ENCODE peak calls at places on chromosomes 7 and 10, in nine cellular contexts. One of them, this sample, is unnamed.

GRCh38 chr7:143205560-143206293 is 16.1 kb upstream of the TAS2R40 start:
- DNase-seq in activated CD8-positive, alpha-beta T cell treated with anti-CD3 and anti-CD28 coated beads for 36 hours: peak
- DNase-seq in stimulated activated CD4-positive, alpha-beta T cell treated with anti-CD3 and anti-CD28 coated beads, Interleukin-12 subunit alpha, Interleukin-12 subunit beta, amount 100 ng/mL, for 4 hours: no peak
- DNase-seq in AG04449: no peak
- DNase-seq in NCI-H1092: no peak
- DNase-seq in GM23248: no peak
- DNase-seq in COR-L47: no peak
- DNase-seq in D341Med: no peak
- DNase-seq in activated naive CD4-positive, alpha-beta T cell treated with anti-CD3 and anti-CD28 coated beads for 36 hours: peak
- DNase-seq in this sample: peak

GRCh38 chr7:42868456-42868855 is 43.4 kb downstream of the C7orf25 start:
- DNase-seq in activated naive CD4-positive, alpha-beta T cell treated with anti-CD3 and anti-CD28 coated beads for 36 hours: no peak
- DNase-seq in stimulated activated CD4-positive, alpha-beta T cell treated with anti-CD3 and anti-CD28 coated beads, Interleukin-12 subunit alpha, Interleukin-12 subunit beta, amount 100 ng/mL, for 4 hours: no peak
- DNase-seq in AG04449: no peak
- DNase-seq in NCI-H1092: no peak
- DNase-seq in activated CD8-positive, alpha-beta T cell treated with anti-CD3 and anti-CD28 coated beads for 36 hours: no peak
- DNase-seq in GM23248: no peak
- DNase-seq in COR-L47: no peak
- DNase-seq in D341Med: no peak
- DNase-seq in this sample: no peak

GRCh38 chr10:126946746-126947145 is 41.5 kb downstream of the DOCK1 start:
- DNase-seq in GM23248: no peak
- DNase-seq in D341Med: no peak
- DNase-seq in activated CD8-positive, alpha-beta T cell treated with anti-CD3 and anti-CD28 coated beads for 36 hours: no peak
- DNase-seq in activated naive CD4-positive, alpha-beta T cell treated with anti-CD3 and anti-CD28 coated beads for 36 hours: no peak
- DNase-seq in stimulated activated CD4-positive, alpha-beta T cell treated with anti-CD3 and anti-CD28 coated beads, Interleukin-12 subunit alpha, Interleukin-12 subunit beta, amount 100 ng/mL, for 4 hours: no peak
- DNase-seq in NCI-H1092: no peak
- DNase-seq in AG04449: no peak
- DNase-seq in COR-L47: no peak
- DNase-seq in this sample: no peak

GRCh38 chr10:131141645-131142445 is 169.7 kb downstream of the TCERG1L start:
- DNase-seq in AG04449: no peak
- DNase-seq in NCI-H1092: peak
- DNase-seq in activated CD8-positive, alpha-beta T cell treated with anti-CD3 and anti-CD28 coated beads for 36 hours: no peak
- DNase-seq in COR-L47: peak
- DNase-seq in D341Med: no peak
- DNase-seq in stimulated activated CD4-positive, alpha-beta T cell treated with anti-CD3 and anti-CD28 coated beads, Interleukin-12 subunit alpha, Interleukin-12 subunit beta, amount 100 ng/mL, for 4 hours: no peak
- DNase-seq in activated naive CD4-positive, alpha-beta T cell treated with anti-CD3 and anti-CD28 coated beads for 36 hours: no peak
- DNase-seq in GM23248: no peak
- DNase-seq in this sample: no peak

GRCh38 chr7:73717025-73717807 is 2.3 kb downstream of the STX1A start:
- DNase-seq in GM23248: peak
- DNase-seq in activated CD8-positive, alpha-beta T cell treated with anti-CD3 and anti-CD28 coated beads for 36 hours: peak
- DNase-seq in AG04449: no peak
- DNase-seq in NCI-H1092: no peak
- DNase-seq in D341Med: no peak
- DNase-seq in activated naive CD4-positive, alpha-beta T cell treated with anti-CD3 and anti-CD28 coated beads for 36 hours: no peak
- DNase-seq in COR-L47: no peak
- DNase-seq in stimulated activated CD4-positive, alpha-beta T cell treated with anti-CD3 and anti-CD28 coated beads, Interleukin-12 subunit alpha, Interleukin-12 subunit beta, amount 100 ng/mL, for 4 hours: no peak
- DNase-seq in this sample: peak

GRCh38 chr10:114607358-114607998 is 50.6 kb downstream of the ABLIM1 start:
- DNase-seq in NCI-H1092: no peak
- DNase-seq in GM23248: peak
- DNase-seq in AG04449: no peak
- DNase-seq in stimulated activated CD4-positive, alpha-beta T cell treated with anti-CD3 and anti-CD28 coated beads, Interleukin-12 subunit alpha, Interleukin-12 subunit beta, amount 100 ng/mL, for 4 hours: no peak
- DNase-seq in D341Med: no peak
- DNase-seq in activated CD8-positive, alpha-beta T cell treated with anti-CD3 and anti-CD28 coated beads for 36 hours: no peak
- DNase-seq in COR-L47: no peak
- DNase-seq in activated naive CD4-positive, alpha-beta T cell treated with anti-CD3 and anti-CD28 coated beads for 36 hours: no peak
- DNase-seq in this sample: no peak

GRCh38 chr7:81233208-81233940 is 314.5 kb upstream of the SEMA3C start:
- DNase-seq in activated naive CD4-positive, alpha-beta T cell treated with anti-CD3 and anti-CD28 coated beads for 36 hours: no peak
- DNase-seq in COR-L47: no peak
- DNase-seq in NCI-H1092: no peak
- DNase-seq in stimulated activated CD4-positive, alpha-beta T cell treated with anti-CD3 and anti-CD28 coated beads, Interleukin-12 subunit alpha, Interleukin-12 subunit beta, amount 100 ng/mL, for 4 hours: no peak
- DNase-seq in GM23248: peak
- DNase-seq in D341Med: no peak
- DNase-seq in activated CD8-positive, alpha-beta T cell treated with anti-CD3 and anti-CD28 coated beads for 36 hours: no peak
- DNase-seq in AG04449: no peak
- DNase-seq in this sample: no peak

GRCh38 chr10:125264091-125264490 is 103.7 kb upstream of the CTBP2 start:
- DNase-seq in AG04449: no peak
- DNase-seq in stimulated activated CD4-positive, alpha-beta T cell treated with anti-CD3 and anti-CD28 coated beads, Interleukin-12 subunit alpha, Interleukin-12 subunit beta, amount 100 ng/mL, for 4 hours: no peak
- DNase-seq in activated CD8-positive, alpha-beta T cell treated with anti-CD3 and anti-CD28 coated beads for 36 hours: no peak
- DNase-seq in GM23248: peak
- DNase-seq in NCI-H1092: no peak
- DNase-seq in activated naive CD4-positive, alpha-beta T cell treated with anti-CD3 and anti-CD28 coated beads for 36 hours: no peak
- DNase-seq in COR-L47: no peak
- DNase-seq in D341Med: no peak
- DNase-seq in this sample: no peak

GRCh38 chr7:130907439-130907838 is 173.4 kb upstream of the KLF14 start:
- DNase-seq in activated CD8-positive, alpha-beta T cell treated with anti-CD3 and anti-CD28 coated beads for 36 hours: no peak
- DNase-seq in D341Med: no peak
- DNase-seq in GM23248: no peak
- DNase-seq in stimulated activated CD4-positive, alpha-beta T cell treated with anti-CD3 and anti-CD28 coated beads, Interleukin-12 subunit alpha, Interleukin-12 subunit beta, amount 100 ng/mL, for 4 hours: no peak
- DNase-seq in NCI-H1092: no peak
- DNase-seq in AG04449: no peak
- DNase-seq in COR-L47: no peak
- DNase-seq in activated naive CD4-positive, alpha-beta T cell treated with anti-CD3 and anti-CD28 coated beads for 36 hours: no peak
- DNase-seq in this sample: no peak

GRCh38 chr7:30645661-30646060 is 36.6 kb downstream of the CRHR2 start:
- DNase-seq in activated naive CD4-positive, alpha-beta T cell treated with anti-CD3 and anti-CD28 coated beads for 36 hours: no peak
- DNase-seq in stimulated activated CD4-positive, alpha-beta T cell treated with anti-CD3 and anti-CD28 coated beads, Interleukin-12 subunit alpha, Interleukin-12 subunit beta, amount 100 ng/mL, for 4 hours: no peak
- DNase-seq in COR-L47: no peak
- DNase-seq in AG04449: no peak
- DNase-seq in D341Med: no peak
- DNase-seq in GM23248: no peak
- DNase-seq in activated CD8-positive, alpha-beta T cell treated with anti-CD3 and anti-CD28 coated beads for 36 hours: no peak
- DNase-seq in NCI-H1092: no peak
- DNase-seq in this sample: no peak

GRCh38 chr7:16712916-16713315 is 40.6 kb upstream of the TSPAN13 start:
- DNase-seq in GM23248: peak
- DNase-seq in AG04449: no peak
- DNase-seq in activated naive CD4-positive, alpha-beta T cell treated with anti-CD3 and anti-CD28 coated beads for 36 hours: no peak
- DNase-seq in stimulated activated CD4-positive, alpha-beta T cell treated with anti-CD3 and anti-CD28 coated beads, Interleukin-12 subunit alpha, Interleukin-12 subunit beta, amount 100 ng/mL, for 4 hours: no peak
- DNase-seq in D341Med: no peak
- DNase-seq in COR-L47: no peak
- DNase-seq in NCI-H1092: no peak
- DNase-seq in activated CD8-positive, alpha-beta T cell treated with anti-CD3 and anti-CD28 coated beads for 36 hours: no peak
- DNase-seq in this sample: peak